ENCODE peak calls at places on chromosome 14, in five cellular contexts. O is CD4-positive, alpha-beta T cell; M is GM13977; I is gastrocnemius medialis; A is endothelial cell of umbilical vein. Z is an unnamed sample.

GRCh38 chr14:20848316-20848954 is 42.8 kb upstream of the RNASE3 start:
- DNase-seq in A (no peak), I (no peak), O (no peak), M (no peak), Z (no peak)

GRCh38 chr14:80587096-80587724 is 354.3 kb downstream of the CEP128 start:
- DNase-seq in A (peak), M (peak), I (no peak), O (no peak), Z (no peak)

GRCh38 chr14:99360774-99361595 is 89.0 kb upstream of the BCL11B start:
- DNase-seq in O (no peak), A (no peak), I (no peak), M (no peak), Z (no peak)

GRCh38 chr14:80465541-80466220 is 254.4 kb upstream of the DIO2 start:
- DNase-seq in I (no peak), O (no peak), A (no peak), M (no peak), Z (no peak)

GRCh38 chr14:82710257-82710841 is 1176.7 kb upstream of the SEL1L start:
- DNase-seq in O (no peak), M (peak), A (peak), I (no peak), Z (peak)

GRCh38 chr14:104184911-104185499 is 46.6 kb downstream of the KIF26A start:
- DNase-seq in O (no peak), M (peak), A (peak), I (no peak), Z (no peak)

GRCh38 chr14:63524537-63525155 is 18.5 kb downstream of the PPP2R5E start:
- DNase-seq in M (no peak), O (no peak), A (no peak), I (no peak), Z (no peak)

GRCh38 chr14:100193417-100194357 is 34.2 kb upstream of the DEGS2 start:
- DNase-seq in I (no peak), O (no peak), A (no peak), M (peak), Z (no peak)

GRCh38 chr14:53882684-53883083 is 73.9 kb downstream of the BMP4 start:
- DNase-seq in O (no peak), A (peak), M (peak), I (no peak), Z (no peak)

GRCh38 chr14:52000019-52000582 is 10.8 kb downstream of the RTRAF start:
- DNase-seq in M (no peak), O (no peak), A (no peak), I (no peak), Z (no peak)

GRCh38 chr14:104341532-104342434 is 203.4 kb downstream of the KIF26A start:
- DNase-seq in I (no peak), A (peak), M (no peak), O (no peak), Z (peak)

GRCh38 chr14:69664865-69665526 is 53.6 kb downstream of the SUSD6 start:
- DNase-seq in M (no peak), I (no peak), O (no peak), A (no peak), Z (no peak)

GRCh38 chr14:82642425-82642824 is 1108.8 kb upstream of the SEL1L start:
- DNase-seq in A (no peak), M (peak), O (no peak), I (no peak), Z (peak)

GRCh38 chr14:72565200-72565599 is 328.7 kb downstream of the DPF3 start:
- DNase-seq in I (peak), A (no peak), O (no peak), M (no peak), Z (no peak)

GRCh38 chr14:49962616-49963015 is 69.7 kb downstream of the ARF6 start:
- DNase-seq in I (no peak), M (peak), O (no peak), A (no peak), Z (no peak)

GRCh38 chr14:100159107-100159864 is at the start of gene DEGS2:
- DNase-seq in M (peak), A (no peak), O (peak), I (no peak), Z (peak)

GRCh38 chr14:89870335-89870734 is 84.2 kb downstream of the EFCAB11 start:
- DNase-seq in I (no peak), A (no peak), O (no peak), M (no peak), Z (no peak)

GRCh38 chr14:30291216-30291615 is 267.7 kb upstream of the G2E3 start:
- DNase-seq in O (no peak), I (no peak), M (no peak), A (no peak), Z (no peak)

GRCh38 chr14:38098074-38098846 is 109.4 kb upstream of the SSTR1 start:
- DNase-seq in A (no peak), M (no peak), I (no peak), O (no peak), Z (no peak)

GRCh38 chr14:94505206-94505605 is 4.1 kb downstream of the SERPINA12 start:
- DNase-seq in A (no peak), M (no peak), I (no peak), O (no peak), Z (no peak)

GRCh38 chr14:97838986-97839385 is 1041.8 kb downstream of the VRK1 start:
- DNase-seq in O (no peak), I (no peak), M (no peak), A (no peak), Z (no peak)

GRCh38 chr14:89750206-89750867 is 204.2 kb downstream of the EFCAB11 start:
- DNase-seq in I (no peak), A (no peak), M (no peak), O (no peak), Z (no peak)

GRCh38 chr14:54804720-54805060 is 97.9 kb downstream of the GCH1 start:
- DNase-seq in O (no peak), M (no peak), A (no peak), I (no peak), Z (peak)

GRCh38 chr14:97851438-97851995 is 1054.3 kb downstream of the VRK1 start:
- DNase-seq in I (no peak), M (no peak), O (no peak), A (no peak), Z (no peak)

GRCh38 chr14:72463291-72463866 is 430.5 kb downstream of the DPF3 start:
- DNase-seq in M (no peak), A (no peak), O (no peak), I (no peak), Z (no peak)

GRCh38 chr14:73463411-73463810 is 5.1 kb upstream of the NUMB start:
- DNase-seq in I (peak), M (no peak), O (no peak), A (peak), Z (no peak)

GRCh38 chr14:100608586-100609330 is 21.5 kb upstream of the BEGAIN start:
- DNase-seq in I (no peak), A (no peak), O (no peak), M (no peak), Z (peak)

GRCh38 chr14:83976223-83976770 is 1553.6 kb upstream of the FLRT2 start:
- DNase-seq in O (no peak), A (no peak), M (no peak), I (no peak), Z (no peak)

GRCh38 chr14:101233861-101234587 is 327.3 kb upstream of the DIO3 start:
- DNase-seq in A (no peak), I (no peak), O (no peak), M (no peak), Z (peak)

GRCh38 chr14:73058923-73059311 is 583 bp downstream of the RBM25 start:
- DNase-seq in I (peak), M (peak), A (peak), O (no peak), Z (peak)

GRCh38 chr14:72104011-72104613 is 171.9 kb downstream of the RGS6 start:
- DNase-seq in I (no peak), M (peak), O (peak), A (no peak), Z (peak)

GRCh38 chr14:75781096-75781495 is 120.0 kb downstream of the TTLL5 start:
- DNase-seq in M (no peak), I (no peak), A (no peak), O (no peak), Z (no peak)

DNA sequence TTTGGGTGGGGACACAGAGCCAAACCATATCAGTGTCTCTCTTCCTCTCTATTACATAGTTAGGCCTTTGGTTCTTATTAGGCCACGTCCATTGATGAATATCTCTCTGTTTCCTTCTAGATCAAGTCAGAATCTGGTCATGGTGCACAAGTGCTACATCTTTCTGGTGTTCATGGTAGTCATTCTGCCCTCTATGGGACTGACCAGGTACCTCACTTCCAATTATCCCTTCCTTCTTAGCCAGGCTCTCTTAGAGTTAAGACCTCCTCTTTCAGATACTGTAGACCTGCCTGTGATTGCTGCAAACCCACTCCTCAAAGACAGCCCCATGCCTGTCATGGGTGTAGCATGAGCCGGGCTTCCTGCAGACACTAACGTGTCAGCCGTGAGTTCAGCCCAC is 25.2 kb downstream of the NGB start:
- DNase-seq in I (no peak), A (no peak), O (no peak), M (no peak), Z (no peak)
- TF ChIP-seq CTCF in I (no peak), A (no peak), O (no peak), M (no peak), Z (peak)

GRCh38 chr14:24297190-24297964 is 2.2 kb downstream of the DHRS1 start:
- DNase-seq in M (no peak), I (no peak), A (peak), O (no peak), Z (no peak)
- TF ChIP-seq CTCF in M (peak), I (no peak), A (peak), O (peak), Z (peak)

GRCh38 chr14:85535916-85536834 is 6.2 kb downstream of the FLRT2 start:
- DNase-seq in O (no peak), A (peak), I (no peak), M (no peak), Z (no peak)
- TF ChIP-seq CTCF in O (no peak), A (peak), I (no peak), M (no peak), Z (peak)

DNA sequence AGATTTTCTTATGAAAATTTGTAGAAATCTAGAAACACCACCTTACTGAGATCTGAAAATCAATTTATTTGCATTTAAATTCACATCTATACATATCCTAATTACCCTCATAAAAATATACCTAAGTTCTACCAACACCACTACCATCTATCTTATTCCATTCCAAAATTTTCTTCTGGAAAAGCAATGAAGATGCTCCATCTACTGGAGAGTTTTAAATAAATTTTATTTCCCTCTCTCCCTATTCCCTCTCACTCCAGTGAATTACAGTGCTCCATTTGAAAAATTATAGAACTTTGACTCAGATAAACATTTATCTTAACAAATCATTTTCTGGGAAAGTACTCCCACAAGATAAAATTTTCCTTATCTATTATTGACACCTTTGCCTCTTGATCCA is 2.3 kb upstream of the C14orf39 start:
- DNase-seq in A (no peak), M (no peak), O (no peak), I (no peak), Z (no peak)
- TF ChIP-seq CTCF in A (no peak), M (no peak), O (no peak), I (no peak), Z (peak)

GRCh38 chr14:60544659-60545058 is 35.7 kb downstream of the SIX6 start:
- DNase-seq in I (no peak), A (no peak), M (no peak), O (no peak), Z (no peak)
- TF ChIP-seq CTCF in I (no peak), A (no peak), M (no peak), O (no peak), Z (no peak)

DNA sequence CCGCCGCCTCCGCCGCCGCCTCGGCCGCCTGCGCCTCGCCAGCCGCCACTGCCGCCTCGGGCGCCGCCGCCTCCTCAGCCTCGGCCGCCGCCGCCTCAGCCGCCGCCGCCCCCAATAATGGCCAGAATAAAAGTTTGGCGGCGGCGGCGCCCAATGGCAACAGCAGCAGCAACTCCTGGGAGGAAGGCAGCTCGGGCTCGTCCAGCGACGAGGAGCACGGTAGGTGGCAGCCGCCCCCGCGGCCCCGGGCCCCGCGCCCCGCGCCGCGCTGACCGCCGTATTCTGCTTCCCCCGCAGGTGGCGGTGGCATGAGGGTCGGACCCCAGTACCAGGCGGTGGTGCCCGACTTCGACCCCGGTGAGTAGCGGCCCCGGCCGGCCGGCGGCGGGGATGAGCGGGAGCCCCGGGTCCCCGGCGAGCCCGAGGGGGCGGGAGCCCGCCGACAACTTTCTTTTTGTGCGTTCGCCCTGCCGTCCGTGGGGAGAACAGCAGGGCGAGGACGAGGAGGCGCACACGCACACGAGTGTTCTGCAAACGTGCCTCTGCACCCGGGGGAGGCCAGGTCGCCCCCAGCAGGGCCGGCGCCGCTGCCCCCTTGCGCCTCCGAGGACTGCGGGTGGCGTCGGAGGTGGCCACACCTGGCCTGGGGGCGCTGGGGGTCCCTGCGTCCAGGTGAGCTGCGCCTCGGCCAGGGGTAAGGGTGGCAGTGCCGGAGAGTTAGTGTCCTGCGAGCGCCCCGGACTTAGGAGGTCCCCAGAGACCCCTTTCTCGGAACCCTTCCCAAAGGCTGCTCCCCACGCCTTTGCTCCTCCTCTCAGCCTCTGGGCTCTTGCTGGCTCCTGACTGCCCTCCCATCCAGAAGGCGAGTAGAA is 756 bp downstream of the RCOR1 start:
- DNase-seq in M (peak), I (peak), O (peak), A (peak), Z (no peak)
- TF ChIP-seq CTCF in M (peak), I (peak), O (peak), A (peak), Z (peak)

DNA sequence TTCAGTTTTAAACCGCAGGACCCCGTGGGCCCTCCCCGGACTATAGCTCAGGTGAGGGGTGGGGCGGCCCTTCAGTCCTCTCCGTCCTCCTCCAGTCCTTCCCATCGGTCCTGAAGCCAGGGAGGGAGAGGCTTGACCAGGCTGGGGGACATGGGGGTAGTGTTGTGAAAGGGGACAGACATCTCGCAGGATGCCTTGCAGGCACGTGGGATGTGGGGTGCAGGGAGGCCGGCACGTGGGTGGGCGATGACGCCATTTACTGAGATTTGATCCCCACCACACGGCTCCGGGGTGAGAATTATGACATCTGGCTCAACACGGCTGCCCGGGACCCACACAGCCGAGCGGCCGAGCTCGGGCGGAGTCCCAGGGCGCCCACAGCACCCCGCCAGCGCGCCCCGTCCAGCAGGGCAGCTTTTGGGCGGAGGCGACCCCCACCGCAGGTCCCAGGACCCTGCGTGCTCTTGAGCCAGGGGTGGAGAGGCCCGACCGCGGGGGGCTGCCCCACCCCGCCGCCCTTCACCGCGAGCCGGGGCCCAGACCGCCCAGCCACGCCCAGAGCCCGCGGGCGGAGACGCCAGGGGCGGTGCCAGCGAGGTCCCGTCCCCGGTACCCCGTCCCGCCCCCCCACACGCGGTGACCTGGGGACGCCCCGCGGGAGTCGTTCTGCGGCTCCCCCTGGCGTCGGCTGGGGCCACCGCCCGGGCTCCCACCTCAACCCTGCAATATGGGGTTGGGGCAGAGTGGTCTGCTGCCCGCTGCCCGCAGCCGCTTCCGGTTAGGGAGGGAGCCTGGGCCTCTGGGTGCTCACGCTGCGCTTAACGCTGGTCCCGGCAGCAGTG is 3.3 kb upstream of the EXOC3L4 start:
- DNase-seq in A (no peak), I (no peak), M (peak), O (peak), Z (peak)
- TF ChIP-seq CTCF in A (peak), I (peak), M (peak), O (peak), Z (peak)

GRCh38 chr14:60656755-60657608 is 7.7 kb upstream of the SIX1 start:
- DNase-seq in O (no peak), I (peak), A (peak), M (peak), Z (peak)
- TF ChIP-seq CTCF in O (no peak), I (peak), A (peak), M (peak), Z (peak)

GRCh38 chr14:105935384-105935783 is 409.0 kb downstream of the TMEM121 start:
- DNase-seq in I (no peak), A (no peak), O (no peak), M (no peak), Z (peak)

GRCh38 chr14:105929327-105930081 is 403.1 kb downstream of the TMEM121 start:
- DNase-seq in I (no peak), O (no peak), A (no peak), M (no peak), Z (no peak)

GRCh38 chr14:105933238-105933637 is 406.9 kb downstream of the TMEM121 start:
- DNase-seq in A (no peak), O (no peak), M (no peak), I (no peak), Z (peak)

GRCh38 chr14:105930572-105930971 is 404.2 kb downstream of the TMEM121 start:
- DNase-seq in M (no peak), O (no peak), I (no peak), A (no peak), Z (no peak)

GRCh38 chr14:105931808-105932483 is 405.6 kb downstream of the TMEM121 start:
- DNase-seq in M (peak), A (no peak), O (no peak), I (no peak), Z (peak)
- TF ChIP-seq CTCF in M (peak), A (no peak), O (no peak), I (no peak), Z (no peak)

Z was measured in H9.